ENCODE peak calls at places on chromosome 19, in nine cellular contexts. One of them, this sample, is unnamed.

GRCh38 chr19:41612483-41612882 is 14.4 kb downstream of the CEACAM4 start:
- DNase-seq in neuronal stem cell: no peak
- DNase-seq in Peyer's patch: no peak
- DNase-seq in transverse colon: no peak
- DNase-seq in lung: peak; percentile 29
- DNase-seq in ovary: no peak
- DNase-seq in cardiac muscle cell: no peak
- DNase-seq in endodermal cell: no peak
- DNase-seq in heart right ventricle: no peak
- DNase-seq in this sample: no peak

GRCh38 chr19:45406165-45406956 is at the start of gene POLR1G:
- DNase-seq in neuronal stem cell: peak; percentile 82
- DNase-seq in Peyer's patch: peak; percentile 89
- DNase-seq in transverse colon: peak; percentile 84
- DNase-seq in lung: peak; percentile 80
- DNase-seq in ovary: peak; percentile 76
- DNase-seq in cardiac muscle cell: peak; percentile 84
- DNase-seq in endodermal cell: peak; percentile 92
- DNase-seq in heart right ventricle: peak; percentile 77
- DNase-seq in this sample: peak; percentile 75

GRCh38 chr19:3365447-3366103 is 808 bp upstream of the NFIC start:
- DNase-seq in neuronal stem cell: no peak
- DNase-seq in Peyer's patch: peak; percentile 70
- DNase-seq in transverse colon: peak; percentile 66
- DNase-seq in lung: no peak
- DNase-seq in ovary: peak; percentile 76
- DNase-seq in cardiac muscle cell: peak; percentile 76
- DNase-seq in endodermal cell: no peak
- DNase-seq in heart right ventricle: peak; percentile 61
- DNase-seq in this sample: peak; percentile 70

GRCh38 chr19:36032251-36033104 is at the start of gene CLIP3:
- DNase-seq in neuronal stem cell: peak; percentile 75
- DNase-seq in Peyer's patch: peak; percentile 57
- DNase-seq in transverse colon: peak; percentile 45
- DNase-seq in lung: no peak
- DNase-seq in ovary: peak; percentile 85
- DNase-seq in cardiac muscle cell: peak; percentile 84
- DNase-seq in endodermal cell: peak; percentile 88
- DNase-seq in heart right ventricle: peak; percentile 75
- DNase-seq in this sample: peak; percentile 14

GRCh38 chr19:13208131-13208963 is 58.1 kb downstream of the IER2 start:
- DNase-seq in neuronal stem cell: no peak
- DNase-seq in Peyer's patch: peak; percentile 79
- DNase-seq in transverse colon: peak; percentile 44
- DNase-seq in lung: peak; percentile 40
- DNase-seq in ovary: peak; percentile 67
- DNase-seq in cardiac muscle cell: peak; percentile 92
- DNase-seq in endodermal cell: peak; percentile 55
- DNase-seq in heart right ventricle: no peak
- DNase-seq in this sample: no peak

GRCh38 chr19:45468159-45468651 is 409 bp downstream of the FOSB start:
- DNase-seq in neuronal stem cell: no peak
- DNase-seq in Peyer's patch: peak; percentile 69
- DNase-seq in transverse colon: peak; percentile 48
- DNase-seq in lung: peak; percentile 45
- DNase-seq in ovary: no peak
- DNase-seq in cardiac muscle cell: peak; percentile 53
- DNase-seq in endodermal cell: peak; percentile 73
- DNase-seq in heart right ventricle: no peak
- DNase-seq in this sample: peak; percentile 41

GRCh38 chr19:14003279-14004051 is 2.7 kb downstream of the RFX1 start:
- DNase-seq in neuronal stem cell: no peak
- DNase-seq in Peyer's patch: no peak
- DNase-seq in transverse colon: no peak
- DNase-seq in lung: no peak
- DNase-seq in ovary: no peak
- DNase-seq in cardiac muscle cell: no peak
- DNase-seq in endodermal cell: no peak
- DNase-seq in heart right ventricle: no peak
- DNase-seq in this sample: no peak

GRCh38 chr19:43739419-43739818 is 15.3 kb downstream of the SMG9 start:
- DNase-seq in neuronal stem cell: no peak
- DNase-seq in Peyer's patch: peak; percentile 83
- DNase-seq in transverse colon: peak; percentile 86
- DNase-seq in lung: no peak
- DNase-seq in ovary: no peak
- DNase-seq in cardiac muscle cell: no peak
- DNase-seq in endodermal cell: peak; percentile 49
- DNase-seq in heart right ventricle: no peak
- DNase-seq in this sample: no peak

GRCh38 chr19:40348961-40349507 is 539 bp downstream of the PLD3 start:
- DNase-seq in neuronal stem cell: no peak
- DNase-seq in Peyer's patch: no peak
- DNase-seq in transverse colon: no peak
- DNase-seq in lung: no peak
- DNase-seq in ovary: no peak
- DNase-seq in cardiac muscle cell: peak; percentile 48
- DNase-seq in endodermal cell: peak; percentile 54
- DNase-seq in heart right ventricle: no peak
- DNase-seq in this sample: no peak

GRCh38 chr19:58317481-58318072 is 9.2 kb upstream of the ZSCAN22 start:
- DNase-seq in neuronal stem cell: peak; percentile 48
- DNase-seq in Peyer's patch: no peak
- DNase-seq in transverse colon: no peak
- DNase-seq in lung: no peak
- DNase-seq in ovary: no peak
- DNase-seq in cardiac muscle cell: peak; percentile 64
- DNase-seq in endodermal cell: peak; percentile 68
- DNase-seq in heart right ventricle: no peak
- DNase-seq in this sample: no peak

GRCh38 chr19:31678421-31678820 is 329.2 kb upstream of the TSHZ3 start:
- DNase-seq in neuronal stem cell: no peak
- DNase-seq in Peyer's patch: no peak
- DNase-seq in transverse colon: no peak
- DNase-seq in lung: no peak
- DNase-seq in ovary: no peak
- DNase-seq in cardiac muscle cell: no peak
- DNase-seq in endodermal cell: no peak
- DNase-seq in heart right ventricle: no peak
- DNase-seq in this sample: no peak

GRCh38 chr19:35267818-35268545 is 780 bp upstream of the USF2 start:
- DNase-seq in neuronal stem cell: peak; percentile 56
- DNase-seq in Peyer's patch: peak; percentile 87
- DNase-seq in transverse colon: peak; percentile 81
- DNase-seq in lung: peak; percentile 69
- DNase-seq in ovary: peak; percentile 78
- DNase-seq in cardiac muscle cell: peak; percentile 78
- DNase-seq in endodermal cell: peak; percentile 86
- DNase-seq in heart right ventricle: peak; percentile 83
- DNase-seq in this sample: peak; percentile 72

GRCh38 chr19:28454083-28454482 is 758.9 kb downstream of the UQCRFS1 start:
- DNase-seq in neuronal stem cell: no peak
- DNase-seq in Peyer's patch: no peak
- DNase-seq in transverse colon: no peak
- DNase-seq in lung: no peak
- DNase-seq in ovary: no peak
- DNase-seq in cardiac muscle cell: no peak
- DNase-seq in endodermal cell: no peak
- DNase-seq in heart right ventricle: no peak
- DNase-seq in this sample: no peak

GRCh38 chr19:15249912-15250634 is 17.8 kb upstream of the EPHX3 start:
- DNase-seq in neuronal stem cell: no peak
- DNase-seq in Peyer's patch: no peak
- DNase-seq in transverse colon: no peak
- DNase-seq in lung: no peak
- DNase-seq in ovary: peak; percentile 62
- DNase-seq in cardiac muscle cell: peak; percentile 94
- DNase-seq in endodermal cell: no peak
- DNase-seq in heart right ventricle: peak; percentile 75
- DNase-seq in this sample: peak; percentile 35

GRCh38 chr19:3710265-3710812 is 2.2 kb downstream of the TJP3 start:
- DNase-seq in neuronal stem cell: no peak
- DNase-seq in Peyer's patch: peak; percentile 95
- DNase-seq in transverse colon: peak; percentile 97
- DNase-seq in lung: peak; percentile 96
- DNase-seq in ovary: no peak
- DNase-seq in cardiac muscle cell: peak; percentile 68
- DNase-seq in endodermal cell: peak; percentile 70
- DNase-seq in heart right ventricle: peak; percentile 73
- DNase-seq in this sample: peak; percentile 98

GRCh38 chr19:17348700-17349099 is 11.3 kb downstream of the GTPBP3 start:
- DNase-seq in neuronal stem cell: peak; percentile 23
- DNase-seq in Peyer's patch: no peak
- DNase-seq in transverse colon: no peak
- DNase-seq in lung: peak; percentile 51
- DNase-seq in ovary: peak; percentile 63
- DNase-seq in cardiac muscle cell: peak; percentile 80
- DNase-seq in endodermal cell: peak; percentile 91
- DNase-seq in heart right ventricle: peak; percentile 77
- DNase-seq in this sample: peak; percentile 29

GRCh38 chr19:12670159-12670928 is 3.7 kb downstream of the WDR83 start:
- DNase-seq in neuronal stem cell: no peak
- DNase-seq in Peyer's patch: no peak
- DNase-seq in transverse colon: no peak
- DNase-seq in lung: no peak
- DNase-seq in ovary: no peak
- DNase-seq in cardiac muscle cell: no peak
- DNase-seq in endodermal cell: peak; percentile 41
- DNase-seq in heart right ventricle: no peak
- DNase-seq in this sample: no peak

GRCh38 chr19:5326545-5326944 is 14.1 kb downstream of the PTPRS start:
- DNase-seq in neuronal stem cell: no peak
- DNase-seq in Peyer's patch: no peak
- DNase-seq in transverse colon: no peak
- DNase-seq in lung: no peak
- DNase-seq in ovary: no peak
- DNase-seq in cardiac muscle cell: no peak
- DNase-seq in endodermal cell: no peak
- DNase-seq in heart right ventricle: no peak
- DNase-seq in this sample: no peak

DNA sequence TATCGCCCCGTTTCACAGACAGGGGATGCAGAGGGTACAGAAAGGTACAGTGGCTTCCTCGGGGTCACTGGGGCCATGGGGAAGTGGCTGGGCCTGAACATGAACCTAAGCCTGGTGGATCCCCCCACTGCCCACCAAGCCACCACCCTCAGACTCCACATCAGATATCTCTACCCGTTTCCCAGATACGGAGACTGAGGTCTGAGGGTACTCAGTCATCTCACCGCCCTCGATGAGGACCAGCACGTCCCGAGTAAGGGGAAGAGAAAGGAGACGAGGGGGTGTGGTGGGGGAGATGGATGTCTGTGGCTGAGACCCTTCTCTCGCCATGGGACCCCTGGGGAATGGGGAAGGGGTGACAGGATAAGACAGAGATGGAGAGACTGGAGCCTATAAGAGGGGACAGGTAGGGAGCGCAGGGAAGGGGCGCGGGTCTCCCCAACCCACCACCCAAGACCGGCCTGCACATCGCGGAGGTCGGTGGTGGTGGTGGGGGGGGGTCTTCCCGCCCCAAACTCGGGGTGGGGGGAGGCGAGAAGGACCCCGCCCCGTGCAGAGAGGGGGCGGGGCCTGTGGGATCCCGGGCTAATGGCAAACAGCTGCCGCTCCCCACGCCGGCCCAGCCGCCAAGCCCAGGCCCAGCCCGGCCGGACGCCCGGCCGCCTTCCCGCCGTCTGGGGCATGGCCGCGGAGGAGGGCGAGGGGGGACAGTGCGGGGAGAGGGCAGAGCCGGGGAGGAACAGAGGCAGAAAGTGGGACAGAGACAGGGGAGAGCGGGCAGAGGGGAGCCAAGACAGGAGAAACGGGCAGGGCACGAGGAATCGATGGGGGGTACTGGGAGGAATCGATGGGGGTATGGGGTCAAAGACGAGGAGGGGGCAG is 698 bp downstream of the KANK2 start:
- DNase-seq in neuronal stem cell: no peak
- DNase-seq in Peyer's patch: no peak
- DNase-seq in transverse colon: peak; percentile 36
- DNase-seq in lung: peak; percentile 38
- DNase-seq in ovary: peak; percentile 64
- DNase-seq in cardiac muscle cell: peak; percentile 50
- DNase-seq in endodermal cell: peak; percentile 79
- DNase-seq in heart right ventricle: peak; percentile 67
- DNase-seq in this sample: peak; percentile 38
- H3K4me1 ChIP-seq in neuronal stem cell: peaks cover 4% of the 10 kb centered on the region
- H3K4me1 ChIP-seq in Peyer's patch: peaks cover 41% of the 10 kb centered on the region
- H3K4me1 ChIP-seq in transverse colon: peaks cover 24% of the 10 kb centered on the region
- H3K4me1 ChIP-seq in lung: no peaks in the 10 kb centered on the region
- H3K4me1 ChIP-seq in ovary: peaks cover 12% of the 10 kb centered on the region
- H3K4me1 ChIP-seq in cardiac muscle cell: no peaks in the 10 kb centered on the region
- H3K4me1 ChIP-seq in endodermal cell: no peaks in the 10 kb centered on the region
- H3K4me1 ChIP-seq in heart right ventricle: peaks cover 64% of the 10 kb centered on the region
- H3K4me1 ChIP-seq in this sample: peaks cover 27% of the 10 kb centered on the region

GRCh38 chr19:18508585-18508984 is 13.3 kb downstream of the ELL start:
- DNase-seq in neuronal stem cell: no peak
- DNase-seq in Peyer's patch: no peak
- DNase-seq in transverse colon: no peak
- DNase-seq in lung: no peak
- DNase-seq in ovary: no peak
- DNase-seq in cardiac muscle cell: no peak
- DNase-seq in endodermal cell: no peak
- DNase-seq in heart right ventricle: no peak
- DNase-seq in this sample: no peak
- H3K4me1 ChIP-seq in neuronal stem cell: peaks cover 4% of the 10 kb centered on the region
- H3K4me1 ChIP-seq in Peyer's patch: peaks cover 84% of the 10 kb centered on the region
- H3K4me1 ChIP-seq in transverse colon: peaks cover 58% of the 10 kb centered on the region
- H3K4me1 ChIP-seq in lung: peaks cover 26% of the 10 kb centered on the region
- H3K4me1 ChIP-seq in ovary: peaks cover 47% of the 10 kb centered on the region
- H3K4me1 ChIP-seq in cardiac muscle cell: peaks cover 62% of the 10 kb centered on the region
- H3K4me1 ChIP-seq in endodermal cell: peaks cover 23% of the 10 kb centered on the region
- H3K4me1 ChIP-seq in heart right ventricle: peaks cover 91% of the 10 kb centered on the region
- H3K4me1 ChIP-seq in this sample: peaks cover 25% of the 10 kb centered on the region

DNA sequence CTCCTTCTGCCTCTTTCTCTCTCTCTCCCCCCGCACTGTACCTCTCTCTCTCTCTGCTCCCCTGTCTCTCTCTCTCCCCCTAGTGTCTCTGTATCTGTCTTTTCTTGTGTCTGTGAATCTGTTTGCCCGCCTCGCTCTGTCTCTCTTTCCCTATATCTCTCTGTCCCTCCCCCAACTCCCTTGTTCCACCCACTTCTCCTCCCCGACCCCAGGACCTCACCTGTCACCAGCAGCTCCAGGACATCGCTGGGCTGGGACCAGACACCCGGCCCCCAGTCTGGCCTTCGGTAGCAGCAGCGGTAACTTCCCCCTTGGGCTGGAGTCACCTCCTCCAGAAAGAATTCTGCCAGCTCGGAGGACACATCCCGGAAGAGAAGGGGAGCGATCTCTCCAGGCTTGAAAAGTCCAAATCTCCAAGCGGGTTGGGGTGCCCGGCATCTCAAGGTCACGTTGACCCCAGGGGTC is 3.9 kb downstream of the OSCAR start:
- DNase-seq in neuronal stem cell: no peak
- DNase-seq in Peyer's patch: peak; percentile 53
- DNase-seq in transverse colon: peak; percentile 42
- DNase-seq in lung: no peak
- DNase-seq in ovary: no peak
- DNase-seq in cardiac muscle cell: peak; percentile 60
- DNase-seq in endodermal cell: peak; percentile 77
- DNase-seq in heart right ventricle: no peak
- DNase-seq in this sample: no peak
- H3K4me1 ChIP-seq in neuronal stem cell: peaks cover 4% of the 10 kb centered on the region
- H3K4me1 ChIP-seq in Peyer's patch: peaks cover 13% of the 10 kb centered on the region
- H3K4me1 ChIP-seq in transverse colon: peaks cover 8% of the 10 kb centered on the region
- H3K4me1 ChIP-seq in lung: no peaks in the 10 kb centered on the region
- H3K4me1 ChIP-seq in ovary: peaks cover 7% of the 10 kb centered on the region
- H3K4me1 ChIP-seq in cardiac muscle cell: no peaks in the 10 kb centered on the region
- H3K4me1 ChIP-seq in endodermal cell: no peaks in the 10 kb centered on the region
- H3K4me1 ChIP-seq in heart right ventricle: peaks cover 25% of the 10 kb centered on the region
- H3K4me1 ChIP-seq in this sample: peaks cover 5% of the 10 kb centered on the region

GRCh38 chr19:7182489-7182888 is 111.7 kb downstream of the INSR start:
- DNase-seq in neuronal stem cell: no peak
- DNase-seq in Peyer's patch: no peak
- DNase-seq in transverse colon: no peak
- DNase-seq in lung: no peak
- DNase-seq in ovary: no peak
- DNase-seq in cardiac muscle cell: no peak
- DNase-seq in endodermal cell: no peak
- DNase-seq in heart right ventricle: no peak
- DNase-seq in this sample: no peak
- H3K4me1 ChIP-seq in neuronal stem cell: no peaks in the 10 kb centered on the region
- H3K4me1 ChIP-seq in Peyer's patch: peaks cover 15% of the 10 kb centered on the region
- H3K4me1 ChIP-seq in transverse colon: peaks cover 48% of the 10 kb centered on the region
- H3K4me1 ChIP-seq in lung: peaks cover 15% of the 10 kb centered on the region
- H3K4me1 ChIP-seq in ovary: peaks cover 32% of the 10 kb centered on the region
- H3K4me1 ChIP-seq in cardiac muscle cell: no peaks in the 10 kb centered on the region
- H3K4me1 ChIP-seq in endodermal cell: no peaks in the 10 kb centered on the region
- H3K4me1 ChIP-seq in heart right ventricle: peaks cover 60% of the 10 kb centered on the region
- H3K4me1 ChIP-seq in this sample: peaks cover 21% of the 10 kb centered on the region

This sample was measured in thyroid gland.